ENCODE peak calls at places on chromosomes 1 and 21, in five cellular contexts. M is IMR-90, T is K562, N is HepG2, Y is GM12878. K is an unnamed sample.

GRCh38 chr1:63892632-63893395 is 119.0 kb downstream of the ROR1 start:
- DNase-seq in M (peak), T (no peak), N (no peak), Y (peak), K (peak)

GRCh38 chr1:34369701-34370455 is 193.2 kb downstream of the C1orf94 start:
- DNase-seq in M (no peak), T (no peak), N (no peak), Y (no peak), K (no peak)

GRCh38 chr1:162832470-162832869 is 28.5 kb downstream of the CCDC190 start:
- DNase-seq in M (no peak), T (no peak), N (no peak), Y (no peak), K (no peak)

GRCh38 chr21:45013271-45013841 is 61.0 kb upstream of the ADARB1 start:
- DNase-seq in M (no peak), T (no peak), N (peak), Y (no peak), K (no peak)

GRCh38 chr1:110482662-110483307 is 31.8 kb downstream of the PROK1 start:
- DNase-seq in M (no peak), T (no peak), N (no peak), Y (no peak), K (no peak)

GRCh38 chr1:39508857-39509305 is 17.4 kb downstream of the BMP8A start:
- DNase-seq in M (no peak), T (no peak), N (peak), Y (no peak), K (no peak)

GRCh38 chr1:37318490-37318889 is 155.9 kb upstream of the ZC3H12A start:
- DNase-seq in M (no peak), T (no peak), N (no peak), Y (no peak), K (no peak)

GRCh38 chr1:13737388-13737787 is 37.4 kb downstream of the PRDM2 start:
- DNase-seq in M (no peak), T (no peak), N (no peak), Y (no peak), K (no peak)

GRCh38 chr1:53627666-53628065 is 111.3 kb downstream of the GLIS1 start:
- DNase-seq in M (no peak), T (no peak), N (no peak), Y (no peak), K (no peak)

GRCh38 chr1:246788895-246789338 is 64.7 kb downstream of the SCCPDH start:
- DNase-seq in M (no peak), T (no peak), N (no peak), Y (no peak), K (no peak)

GRCh38 chr1:61277129-61277801 is 194.9 kb downstream of the NFIA start:
- DNase-seq in M (no peak), T (no peak), N (no peak), Y (no peak), K (no peak)

GRCh38 chr1:39925727-39926342 is 24.1 kb upstream of the MYCL start:
- DNase-seq in M (peak), T (no peak), N (no peak), Y (no peak), K (no peak)

GRCh38 chr1:100538935-100539835 is 1.2 kb downstream of the GPR88 start:
- DNase-seq in M (peak), T (no peak), N (no peak), Y (no peak), K (no peak)

GRCh38 chr1:44568128-44568900 is 106.0 kb downstream of the TMEM53 start:
- DNase-seq in M (no peak), T (no peak), N (peak), Y (no peak), K (no peak)

GRCh38 chr1:157958280-157958679 is 35.2 kb upstream of the KIRREL1 start:
- DNase-seq in M (no peak), T (no peak), N (no peak), Y (no peak), K (no peak)

GRCh38 chr1:176643536-176643935 is 180.6 kb downstream of the PAPPA2 start:
- DNase-seq in M (peak), T (no peak), N (no peak), Y (no peak), K (no peak)

GRCh38 chr1:22830131-22830566 is 119.5 kb downstream of the EPHB2 start:
- DNase-seq in M (no peak), T (no peak), N (no peak), Y (no peak), K (no peak)

GRCh38 chr21:33789697-33790096 is 125.9 kb downstream of the ATP5PO start:
- DNase-seq in M (no peak), T (no peak), N (no peak), Y (no peak), K (no peak)

GRCh38 chr1:47598357-47598756 is 160.5 kb downstream of the FOXD2 start:
- DNase-seq in M (no peak), T (no peak), N (no peak), Y (no peak), K (no peak)

GRCh38 chr21:38376693-38377092 is 119.9 kb downstream of the KCNJ15 start:
- DNase-seq in M (no peak), T (no peak), N (no peak), Y (no peak), K (no peak)

GRCh38 chr1:53517109-53517508 is 57.9 kb downstream of the DMRTB1 start:
- DNase-seq in M (no peak), T (no peak), N (no peak), Y (no peak), K (no peak)

GRCh38 chr1:219161371-219161975 is 12.2 kb upstream of the LYPLAL1 start:
- DNase-seq in M (no peak), T (no peak), N (no peak), Y (no peak), K (no peak)

GRCh38 chr1:178541829-178542553 is 29.1 kb downstream of the TEX35 start:
- DNase-seq in M (no peak), T (peak), N (peak), Y (no peak), K (peak)

GRCh38 chr21:44866780-44867179 is 6.7 kb downstream of the PTTG1IP start:
- DNase-seq in M (peak), T (no peak), N (peak), Y (no peak), K (no peak)

DNA sequence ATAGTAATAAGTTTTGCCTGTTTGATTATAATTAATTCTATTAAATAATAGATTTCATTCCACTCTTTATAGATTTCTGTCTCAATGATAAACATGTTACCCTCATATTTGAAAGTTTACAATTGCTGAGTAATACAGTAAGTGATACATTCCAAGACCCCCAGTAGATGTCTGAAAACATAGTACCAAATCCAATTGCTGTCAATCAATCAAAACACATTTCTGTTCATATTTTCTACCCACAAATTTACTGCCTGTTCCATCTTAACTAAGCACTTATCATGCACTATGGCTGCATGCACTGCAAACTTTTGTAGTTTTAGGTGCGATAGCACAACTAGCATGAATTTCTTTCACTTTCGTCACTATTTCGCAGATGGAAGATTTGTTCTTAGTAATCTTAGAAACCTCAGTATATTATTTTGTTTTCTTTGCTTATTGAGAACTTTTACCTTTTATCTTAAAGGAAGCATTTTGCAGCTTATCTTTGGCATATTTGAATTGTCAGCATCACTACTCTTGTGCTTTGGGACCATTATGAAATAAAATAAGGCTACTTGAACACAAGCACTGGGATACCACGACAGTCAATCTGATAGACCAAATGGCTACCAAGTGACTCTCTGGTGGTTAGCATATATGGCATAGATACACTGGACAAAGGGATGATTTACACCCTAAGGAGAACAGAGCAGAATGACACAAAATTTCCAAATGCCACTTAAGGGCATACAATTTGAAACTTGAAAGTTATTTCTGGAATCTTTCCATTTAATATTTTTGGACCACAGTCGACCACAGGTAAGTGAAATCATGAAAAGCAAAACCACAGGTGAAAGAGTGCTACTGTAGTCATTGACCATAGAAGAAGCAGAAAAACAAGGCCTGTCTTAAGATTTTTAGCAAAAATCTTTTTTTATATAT is 67.6 kb downstream of the RGS13 start:
- DNase-seq in M (no peak), T (no peak), N (no peak), Y (peak), K (no peak)
- TF ChIP-seq RAD21 in M (no peak), T (no peak), N (no peak), Y (no peak), K (no peak)

GRCh38 chr1:2558030-2558400 is 1.8 kb downstream of the TNFRSF14 start:
- DNase-seq in M (no peak), T (no peak), N (no peak), Y (no peak), K (no peak)

GRCh38 chr1:2558420-2558819 is 2.2 kb downstream of the TNFRSF14 start:
- DNase-seq in M (no peak), T (no peak), N (no peak), Y (no peak), K (no peak)

GRCh38 chr1:2556277-2557145 is at the start of gene TNFRSF14:
- DNase-seq in M (peak), T (peak), N (no peak), Y (no peak), K (no peak)

GRCh38 chr1:2558861-2559260 is 2.7 kb downstream of the TNFRSF14 start:
- DNase-seq in M (no peak), T (no peak), N (no peak), Y (no peak), K (no peak)

GRCh38 chr1:2557146-2558029 is 1.2 kb downstream of the TNFRSF14 start:
- DNase-seq in M (no peak), T (no peak), N (no peak), Y (no peak), K (no peak)
- TF ChIP-seq USF2 in M (no peak), T (no peak), N (no peak), Y (no peak), K (no peak)

DNA sequence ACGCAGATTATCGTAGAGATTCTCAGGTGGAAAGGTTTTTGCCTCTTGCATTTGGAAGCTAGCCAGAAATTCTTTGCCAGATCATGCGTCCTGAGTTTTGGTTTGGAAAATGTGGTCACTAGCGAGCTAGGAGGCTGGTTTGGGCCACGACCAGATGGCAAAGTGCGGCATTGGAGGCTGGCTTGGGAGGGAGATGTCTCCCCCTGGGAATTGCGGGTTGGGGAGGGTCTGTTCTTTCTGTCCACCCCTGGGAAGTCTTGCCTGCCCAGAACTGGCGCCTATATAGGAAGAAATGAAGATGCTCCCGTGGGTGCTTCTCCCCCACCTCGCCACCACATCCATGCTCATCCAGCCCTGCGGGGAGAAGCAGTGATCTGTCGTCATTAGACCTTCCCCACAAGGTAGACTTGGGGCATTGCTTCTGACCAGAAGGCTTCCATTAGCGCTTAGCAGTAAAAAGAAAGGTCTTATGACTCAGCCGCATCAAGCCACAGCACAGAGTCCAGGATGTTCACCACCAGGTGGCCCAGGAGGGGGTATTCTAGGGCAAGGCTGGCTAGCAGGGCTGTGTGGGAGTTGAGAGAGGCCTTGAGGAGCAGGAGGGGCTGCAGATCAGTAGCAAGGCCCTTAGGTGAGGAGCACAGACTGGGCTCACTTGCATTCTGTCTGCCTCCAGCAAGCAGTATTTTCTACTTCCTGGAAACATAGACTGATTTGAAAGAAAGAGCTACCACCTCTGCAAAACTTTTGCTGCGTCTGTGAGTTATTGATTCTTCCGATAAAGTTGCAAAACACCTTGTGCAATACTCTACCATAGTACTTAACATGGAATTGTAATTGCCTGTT is 1.5 kb upstream of the PTP4A2 start:
- DNase-seq in M (peak), T (peak), N (peak), Y (peak), K (peak)
- TF ChIP-seq BHLHE40 in M (no peak), T (peak), N (no peak), Y (peak), K (no peak)

GRCh38 chr1:24864409-24864808 is 65.7 kb downstream of the RUNX3 start:
- DNase-seq in M (no peak), T (no peak), N (peak), Y (no peak), K (no peak)

GRCh38 chr1:24866211-24867063 is 63.6 kb downstream of the RUNX3 start:
- DNase-seq in M (no peak), T (no peak), N (no peak), Y (no peak), K (no peak)

GRCh38 chr1:24867064-24867870 is 62.8 kb downstream of the RUNX3 start:
- DNase-seq in M (no peak), T (no peak), N (no peak), Y (no peak), K (no peak)

GRCh38 chr1:24865587-24865986 is 64.5 kb downstream of the RUNX3 start:
- DNase-seq in M (no peak), T (no peak), N (no peak), Y (no peak), K (no peak)

DNA sequence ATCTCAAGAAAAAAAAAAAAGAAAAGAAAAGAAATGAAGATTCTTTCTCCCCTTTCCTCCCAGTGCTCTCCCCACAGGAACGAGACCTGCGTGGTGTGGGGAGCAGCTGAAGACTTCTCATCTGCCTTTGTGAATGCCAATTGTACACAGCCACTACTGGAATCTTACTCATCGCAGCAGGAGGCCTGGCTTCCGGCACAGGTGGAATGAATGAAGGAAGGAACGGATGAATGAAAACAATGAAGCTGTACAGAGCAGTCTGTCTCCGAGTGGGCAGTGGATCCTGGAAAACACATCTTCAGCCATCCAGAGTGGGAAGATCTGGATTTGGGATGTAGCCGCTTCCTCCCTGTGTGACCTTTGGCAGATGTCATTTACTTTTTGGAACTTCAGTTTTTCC is 64.9 kb downstream of the RUNX3 start:
- DNase-seq in M (no peak), T (no peak), N (no peak), Y (no peak), K (no peak)
- TF ChIP-seq RAD21 in M (no peak), T (no peak), N (no peak), Y (no peak), K (no peak)

GRCh38 chr1:105779727-105780126 is 1276.7 kb upstream of the PRMT6 start:
- DNase-seq in M (no peak), T (no peak), N (no peak), Y (no peak), K (no peak)
- TF ChIP-seq USF2 in M (no peak), T (no peak), N (no peak), Y (no peak), K (no peak)

DNA sequence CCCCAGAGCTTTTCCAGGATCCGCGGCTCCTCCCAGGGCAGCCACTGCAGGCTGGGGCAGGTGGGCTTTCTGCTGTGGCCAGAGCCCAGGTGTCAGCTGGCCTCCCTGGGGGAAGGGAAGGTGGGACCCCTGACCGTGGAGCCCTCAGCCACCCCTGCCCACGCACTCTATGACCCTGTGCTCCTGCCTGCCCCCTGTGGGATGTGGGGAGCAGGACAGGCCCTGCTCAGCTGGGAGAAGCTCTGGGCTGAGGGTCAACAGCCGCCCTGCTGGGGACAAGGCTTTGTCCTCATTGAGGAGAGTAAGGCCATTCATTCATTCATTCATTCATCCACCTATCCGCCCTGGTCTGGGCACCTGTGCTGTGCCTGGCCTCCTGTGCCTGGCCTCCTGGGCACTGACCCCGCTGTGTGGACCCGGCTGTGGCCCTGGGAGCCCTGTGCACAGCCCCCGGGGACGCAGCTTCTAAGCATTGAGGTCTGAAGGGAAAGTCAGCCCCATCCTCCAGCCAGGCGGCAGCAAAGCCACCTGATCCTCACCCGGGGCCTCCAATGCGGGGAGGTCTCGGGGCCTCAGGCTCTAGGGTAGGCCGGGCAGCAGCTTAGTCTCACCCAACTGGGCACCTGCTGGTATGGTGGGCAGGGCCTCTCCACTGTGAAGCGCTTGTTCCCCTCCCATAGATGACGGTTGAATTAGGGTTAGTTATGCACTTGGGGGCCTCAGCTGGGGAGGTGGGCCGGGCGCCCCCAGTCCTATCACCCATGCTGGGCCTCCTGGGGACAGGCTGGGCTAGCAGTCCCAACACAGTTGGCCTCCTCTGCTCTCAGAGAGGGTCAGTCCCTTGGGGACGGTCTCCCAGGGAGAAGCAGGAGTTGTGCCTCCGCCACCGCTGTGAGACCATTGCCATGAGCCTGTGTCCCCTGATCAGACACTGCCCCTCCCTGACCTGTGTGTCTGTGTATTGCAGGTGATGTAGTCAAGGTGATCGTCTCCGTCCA is 6.0 kb downstream of the TNFRSF14 start:
- DNase-seq in M (no peak), T (peak), N (no peak), Y (no peak), K (no peak)
- TF ChIP-seq BHLHE40 in M (no peak), T (no peak), N (no peak), Y (no peak), K (no peak)

GRCh38 chr1:193494368-193494767 is 308.0 kb upstream of the B3GALT2 start:
- DNase-seq in M (no peak), T (no peak), N (no peak), Y (no peak), K (no peak)
- TF ChIP-seq RAD21 in M (no peak), T (no peak), N (no peak), Y (no peak), K (no peak)

GRCh38 chr21:42865361-42866160 is 13.8 kb downstream of the WDR4 start:
- DNase-seq in M (no peak), T (no peak), N (no peak), Y (no peak), K (no peak)
- TF ChIP-seq USF2 in M (no peak), T (no peak), N (no peak), Y (no peak), K (no peak)

GRCh38 chr1:206472454-206472853 is 2.2 kb downstream of the IKBKE start:
- DNase-seq in M (peak), T (no peak), N (peak), Y (no peak), K (no peak)

GRCh38 chr1:206471993-206472392 is 1.7 kb downstream of the IKBKE start:
- DNase-seq in M (no peak), T (no peak), N (no peak), Y (no peak), K (no peak)

GRCh38 chr1:206469933-206470691 is at the start of gene IKBKE:
- DNase-seq in M (peak), T (peak), N (peak), Y (no peak), K (peak)

GRCh38 chr1:206470692-206471414 is 577 bp downstream of the IKBKE start:
- DNase-seq in M (peak), T (no peak), N (peak), Y (peak), K (peak)

GRCh38 chr1:206471415-206471801 is 1.1 kb downstream of the IKBKE start:
- DNase-seq in M (no peak), T (no peak), N (no peak), Y (no peak), K (no peak)
- TF ChIP-seq BHLHE40 in M (no peak), T (no peak), N (no peak), Y (no peak), K (no peak)